ENCODE peak calls at places on chromosomes 2 and 18, in ten cellular contexts. Y is upper lobe of left lung; R is GM23248; P is brain microvascular endothelial cell; T is aorta; E is psoas muscle; F is CD8-positive, alpha-beta T cell; A is uterus; I is left ventricle myocardium inferior; X is K562. U is an unnamed sample.

GRCh38 chr2:237540823-237541222 is 25.6 kb upstream of the PRLH start:
- DNase-seq in I (peak), E (peak), R (peak), P (peak), T (peak), Y (no peak), X (no peak), A (peak), F (no peak), U (no peak)

GRCh38 chr2:156562136-156562535 is 126.0 kb downstream of the GPD2 start:
- DNase-seq in I (no peak), F (no peak), A (no peak), X (no peak), P (no peak), R (no peak), E (no peak), Y (no peak), T (no peak), U (no peak)

GRCh38 chr2:202831241-202831997 is 40.1 kb downstream of the ICA1L start:
- DNase-seq in R (peak), I (no peak), E (no peak), T (no peak), Y (no peak), P (peak), F (no peak), X (peak), A (no peak), U (peak)

GRCh38 chr18:75823376-75823950 is 396.0 kb upstream of the SMIM21 start:
- DNase-seq in F (no peak), P (no peak), R (no peak), A (no peak), Y (no peak), X (no peak), I (no peak), T (no peak), E (no peak), U (no peak)

GRCh38 chr18:59272971-59273935 is at the start of gene RAX:
- DNase-seq in R (peak), I (no peak), A (no peak), P (no peak), F (no peak), Y (peak), T (no peak), E (no peak), X (peak), U (no peak)

GRCh38 chr2:127572841-127573240 is 37.4 kb downstream of the MYO7B start:
- DNase-seq in Y (no peak), T (no peak), X (no peak), F (no peak), R (no peak), I (no peak), E (no peak), P (no peak), A (no peak), U (no peak)

GRCh38 chr18:2979871-2980606 is 32.9 kb downstream of the LPIN2 start:
- DNase-seq in F (no peak), Y (no peak), I (no peak), T (no peak), E (no peak), P (no peak), A (no peak), R (peak), X (no peak), U (no peak)

GRCh38 chr2:187959821-187960220 is 331.9 kb upstream of the GULP1 start:
- DNase-seq in A (no peak), E (no peak), T (no peak), X (no peak), Y (no peak), I (no peak), P (no peak), R (peak), F (no peak), U (no peak)

GRCh38 chr2:95309599-95309998 is 12.5 kb downstream of the KCNIP3 start:
- DNase-seq in R (peak), A (no peak), P (no peak), F (no peak), X (no peak), I (no peak), T (no peak), E (no peak), Y (no peak), U (no peak)

GRCh38 chr2:217294211-217294610 is 434.3 kb upstream of the TNP1 start:
- DNase-seq in T (no peak), I (no peak), A (no peak), F (no peak), E (no peak), Y (no peak), P (no peak), X (no peak), R (no peak), U (no peak)

GRCh38 chr18:62523631-62524442 is 1.0 kb downstream of the ZCCHC2 start:
- DNase-seq in E (peak), F (peak), Y (peak), X (peak), R (peak), P (peak), I (peak), T (peak), A (peak), U (peak)

GRCh38 chr2:40760071-40760666 is 308.3 kb upstream of the SLC8A1 start:
- DNase-seq in A (peak), X (no peak), P (peak), E (no peak), R (peak), T (peak), Y (no peak), I (no peak), F (no peak), U (no peak)

GRCh38 chr2:17190527-17190926 is 327.7 kb downstream of the RAD51AP2 start:
- DNase-seq in F (no peak), I (no peak), P (no peak), R (no peak), E (no peak), X (no peak), Y (no peak), A (no peak), T (no peak), U (no peak)

GRCh38 chr2:21289994-21290393 is 166.2 kb downstream of the TDRD15 start:
- DNase-seq in P (no peak), E (no peak), R (no peak), X (no peak), A (peak), Y (no peak), I (no peak), T (no peak), F (no peak), U (no peak)

GRCh38 chr2:20584637-20585321 is 66.1 kb downstream of the HS1BP3 start:
- DNase-seq in E (peak), T (peak), Y (no peak), R (peak), X (peak), A (peak), P (peak), F (no peak), I (peak), U (no peak)

GRCh38 chr2:170207901-170208300 is 30.0 kb downstream of the MYO3B start:
- DNase-seq in R (no peak), I (no peak), P (no peak), E (no peak), A (no peak), T (no peak), Y (no peak), F (no peak), X (no peak), U (no peak)

GRCh38 chr2:84441505-84441904 is 17.6 kb downstream of the SUCLG1 start:
- DNase-seq in T (no peak), Y (no peak), P (no peak), X (no peak), F (no peak), I (no peak), E (no peak), R (no peak), A (no peak), U (no peak)

GRCh38 chr2:201730651-201731280 is 32.3 kb upstream of the MPP4 start:
- DNase-seq in A (no peak), Y (no peak), F (no peak), I (no peak), R (no peak), X (no peak), P (no peak), E (no peak), T (no peak), U (no peak)

GRCh38 chr18:41933778-41934177 is 21.3 kb upstream of the PIK3C3 start:
- DNase-seq in A (no peak), Y (no peak), F (no peak), X (no peak), E (no peak), P (no peak), R (no peak), I (no peak), T (peak), U (no peak)

GRCh38 chr2:37376421-37377186 is 32.2 kb downstream of the QPCT start:
- DNase-seq in I (no peak), E (peak), F (no peak), A (peak), T (no peak), Y (no peak), X (no peak), P (no peak), R (peak), U (no peak)

GRCh38 chr2:173075056-173075780 is 428 bp upstream of the MAP3K20 start:
- DNase-seq in T (no peak), X (no peak), F (no peak), P (no peak), A (no peak), Y (no peak), E (no peak), R (peak), I (no peak), U (no peak)

DNA sequence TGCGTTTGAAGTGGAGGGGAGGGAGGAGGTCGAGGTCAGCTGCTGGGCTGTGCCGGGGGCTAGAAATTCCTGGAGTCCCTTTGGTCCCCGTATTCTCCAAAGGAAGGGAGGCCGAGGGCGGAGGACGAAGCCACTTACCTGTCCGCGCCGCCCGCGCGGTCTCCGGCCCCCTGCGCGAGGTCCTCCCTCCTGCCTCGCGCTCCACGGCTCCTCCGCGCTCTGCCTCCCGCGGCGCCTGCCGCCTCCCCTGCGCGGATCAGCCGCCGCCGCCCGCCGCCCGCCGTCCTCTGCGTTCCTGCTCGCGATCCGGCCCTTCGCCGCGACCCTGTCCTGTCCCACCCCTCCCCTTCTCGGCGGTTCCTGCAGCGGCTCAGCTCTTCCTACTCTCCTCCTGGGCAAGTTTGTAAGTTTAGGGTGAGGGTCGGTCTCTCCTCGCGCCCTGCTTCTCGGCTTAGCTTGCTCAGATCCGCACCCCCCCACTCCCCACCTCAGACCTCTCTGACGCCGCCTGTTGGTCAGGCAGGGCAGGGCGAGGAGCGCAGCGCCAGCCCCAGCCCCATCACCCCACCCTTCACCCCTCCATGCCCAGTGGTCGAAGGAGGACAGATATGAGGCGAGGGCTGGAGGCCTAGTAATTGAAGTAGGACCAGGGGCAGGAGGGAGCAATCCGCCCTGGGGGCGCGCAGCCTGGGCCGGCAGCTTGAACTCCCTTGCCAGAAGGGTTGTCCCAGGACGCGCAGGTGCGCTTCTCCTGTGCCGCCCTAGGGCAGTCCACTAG is 9.7 kb upstream of the SKOR2 start:
- DNase-seq in E (no peak), R (no peak), X (no peak), Y (peak), I (no peak), T (no peak), A (no peak), P (no peak), F (no peak), U (no peak)
- H3K27ac ChIP-seq in E (no peak), R (no peak), X (no peak), Y (no peak), I (no peak), T (no peak), A (no peak), P (no peak), F (no peak), U (no peak)

DNA sequence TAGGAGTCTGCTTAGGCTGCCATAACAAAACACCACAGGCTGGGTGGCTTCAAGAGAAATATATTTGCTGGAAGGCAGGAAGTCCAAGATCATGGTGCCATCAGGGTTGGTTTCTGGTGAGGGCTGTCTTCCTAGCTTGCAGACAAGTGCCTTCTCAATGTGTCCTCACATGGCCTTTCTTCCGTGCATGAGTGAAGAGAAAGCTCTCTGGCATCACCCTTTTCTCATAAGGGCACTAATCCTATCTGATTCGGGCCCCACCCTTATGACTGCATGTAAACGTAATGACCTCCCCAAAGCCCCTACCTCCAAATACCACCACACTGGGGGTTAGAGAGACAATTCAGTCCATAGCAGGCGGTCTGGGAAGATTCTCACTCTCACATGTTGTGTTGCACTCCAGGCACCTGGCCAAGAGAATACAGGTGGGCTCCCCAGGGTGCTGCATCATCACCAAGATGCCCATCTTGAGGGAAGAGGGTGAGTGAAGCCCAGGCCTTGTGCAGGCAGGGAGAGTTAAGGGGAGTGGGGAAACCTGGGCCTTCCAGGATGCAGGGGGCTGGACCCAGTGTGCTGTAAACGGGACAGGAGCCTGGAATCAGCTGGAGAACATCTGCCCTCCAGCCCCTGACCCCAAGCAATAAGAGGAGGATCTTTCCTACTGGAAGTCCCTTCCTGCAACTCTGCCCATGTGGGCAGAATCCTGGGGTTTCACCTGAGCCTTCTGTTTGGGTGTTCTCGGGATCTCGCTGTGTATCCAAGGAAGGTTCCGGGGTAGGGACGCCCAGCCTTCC is 10.2 kb downstream of the CATIP start:
- DNase-seq in E (no peak), I (no peak), A (no peak), T (peak), X (no peak), F (no peak), P (no peak), Y (no peak), R (no peak), U (no peak)
- H3K4me3 ChIP-seq in E (peak), I (peak), A (no peak), T (no peak), X (peak), F (peak), P (peak), Y (peak), R (peak), U (peak)

DNA sequence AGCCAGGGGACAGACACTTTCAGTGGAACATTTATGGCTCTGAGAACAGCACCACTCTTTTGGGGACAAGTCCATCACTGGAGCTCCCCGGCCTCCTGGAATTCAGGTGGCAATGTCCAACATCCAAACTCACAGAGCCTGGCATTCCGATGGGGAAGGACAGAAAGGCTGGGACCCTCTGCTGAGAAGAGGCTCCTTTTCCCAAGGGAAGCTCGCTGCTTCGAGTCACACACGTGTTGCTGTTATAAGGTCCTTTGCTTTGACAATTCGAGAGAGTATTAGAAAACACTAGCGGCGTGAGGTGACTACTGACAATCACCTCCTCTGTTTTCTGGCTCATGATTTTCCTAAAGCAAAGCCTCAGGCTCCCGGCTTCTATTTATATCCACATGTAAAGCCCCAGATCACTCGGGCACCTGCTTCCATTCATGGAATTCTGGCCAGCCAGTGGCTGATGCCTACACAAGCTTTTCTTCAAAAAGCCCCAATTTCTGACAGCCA is 67.4 kb downstream of the NDUFA10 start:
- DNase-seq in A (no peak), X (no peak), E (peak), R (no peak), T (no peak), I (peak), P (no peak), Y (no peak), F (no peak), U (no peak)
- H3K27ac ChIP-seq in A (no peak), X (no peak), E (peak), R (no peak), T (no peak), I (peak), P (no peak), Y (no peak), F (no peak), U (no peak)

GRCh38 chr2:72915907-72916742 is 1.2 kb upstream of the EMX1 start:
- DNase-seq in E (no peak), T (peak), A (no peak), Y (peak), X (peak), I (no peak), F (no peak), P (no peak), R (peak), U (peak)

GRCh38 chr2:72916743-72917137 is 579 bp upstream of the EMX1 start:
- DNase-seq in A (no peak), P (no peak), R (no peak), F (no peak), E (no peak), T (no peak), X (no peak), I (no peak), Y (peak), U (no peak)

GRCh38 chr2:72917138-72917874 is at the start of gene EMX1:
- DNase-seq in A (no peak), F (peak), P (no peak), X (peak), I (no peak), T (no peak), E (no peak), R (peak), Y (peak), U (peak)

GRCh38 chr2:72919414-72920316 is 2.3 kb downstream of the EMX1 start:
- DNase-seq in T (no peak), I (no peak), X (no peak), P (no peak), Y (peak), R (peak), F (no peak), E (no peak), A (no peak), U (no peak)

GRCh38 chr2:72917875-72918660 is 749 bp downstream of the EMX1 start:
- DNase-seq in E (no peak), R (no peak), T (no peak), I (no peak), A (no peak), P (no peak), Y (peak), X (no peak), F (no peak), U (no peak)
- H3K4me3 ChIP-seq in E (peak), R (no peak), T (peak), I (peak), A (peak), P (no peak), Y (peak), X (peak), F (peak), U (peak)

DNA sequence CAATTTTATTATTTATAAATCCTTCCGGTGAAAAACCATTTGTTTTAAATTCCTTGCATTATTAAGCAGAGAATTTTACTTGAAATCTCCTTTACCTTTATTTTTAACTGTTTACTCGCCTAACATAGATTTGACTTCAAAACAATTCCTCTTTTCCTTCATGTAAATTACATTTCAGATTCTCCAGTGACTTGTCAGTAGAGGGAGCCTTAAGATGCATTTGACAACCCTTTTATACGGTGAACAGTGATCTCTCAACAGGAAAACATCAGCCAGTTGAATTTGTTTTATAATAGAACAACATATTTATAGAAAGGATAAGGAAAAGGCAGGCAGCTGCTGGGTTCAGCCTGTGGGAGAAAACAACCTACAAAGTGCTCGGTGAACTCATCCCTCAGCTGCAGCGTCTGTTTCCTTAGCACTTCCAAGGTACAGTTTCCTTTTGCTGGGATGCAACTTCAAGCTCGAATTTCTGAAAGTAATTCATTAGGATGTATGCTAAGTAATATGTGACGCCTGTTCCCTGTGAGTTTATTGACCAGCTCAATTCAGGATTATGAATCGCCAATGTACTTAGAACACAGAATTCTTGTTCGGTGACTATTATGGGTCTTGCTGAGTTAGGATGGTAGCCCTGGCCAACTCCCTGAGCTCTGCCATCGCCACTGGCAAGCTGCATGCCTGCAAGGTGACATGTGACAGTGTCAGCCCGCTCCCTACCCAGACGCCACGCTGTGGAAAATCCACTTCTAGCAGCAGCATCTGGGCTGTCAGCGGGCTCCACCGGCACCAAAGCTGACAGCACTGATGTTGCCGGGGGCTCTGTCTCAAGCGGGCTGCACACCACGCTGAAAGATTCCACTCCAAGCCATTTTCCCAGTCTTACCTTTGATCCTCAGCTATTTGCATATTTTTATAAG is 100.9 kb downstream of the MYT1L start:
- DNase-seq in A (no peak), T (no peak), Y (peak), R (peak), X (no peak), P (no peak), I (peak), F (no peak), E (no peak), U (peak)
- H3K27ac ChIP-seq in A (no peak), T (no peak), Y (no peak), R (no peak), X (no peak), P (no peak), I (no peak), F (no peak), E (no peak), U (no peak)

DNA sequence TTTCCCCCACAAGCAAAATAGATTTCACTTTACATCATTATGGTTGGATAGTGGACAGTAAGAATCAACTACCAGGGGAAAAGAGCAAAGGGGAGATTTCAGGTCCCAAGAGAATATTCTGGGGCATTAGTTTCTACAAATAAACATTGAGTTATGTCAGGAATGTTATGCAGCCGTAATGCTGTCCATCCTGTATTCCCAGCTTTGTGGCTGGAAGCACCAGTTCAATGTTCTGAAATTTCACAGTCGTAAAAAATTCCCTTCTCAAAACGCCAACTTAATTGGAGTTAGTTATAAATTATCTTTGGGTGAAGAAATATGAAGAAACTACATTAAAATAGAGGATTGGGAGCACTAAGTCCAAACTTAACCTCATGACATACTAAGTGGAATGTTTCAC is 141.5 kb upstream of the FIGN start:
- DNase-seq in X (no peak), I (no peak), A (no peak), R (peak), Y (no peak), P (peak), E (no peak), F (no peak), T (no peak), U (no peak)
- H3K4me3 ChIP-seq in X (no peak), I (peak), A (no peak), R (peak), Y (no peak), P (no peak), E (no peak), F (no peak), T (peak), U (no peak)

U was measured in pancreas.